ENCODE peak calls at places on chromosomes 2 and 18, in nine cellular contexts. V is astrocyte of the spinal cord, B is A549, L is RWPE1, C is GM23338, W is progenitor cell of endocrine pancreas, H is PC-3, Q is uterus, M is neural progenitor cell. S is an unnamed sample.

GRCh38 chr2:238700122-238700457 is 147.8 kb upstream of the TWIST2 start:
- DNase-seq in M (no peak), L (no peak), W (no peak), V (no peak), B (no peak), C (no peak), Q (peak), H (no peak), S (peak)

GRCh38 chr2:116490511-116491145 is 1323.9 kb upstream of the DDX18 start:
- DNase-seq in W (no peak), H (peak), L (no peak), B (no peak), C (no peak), M (no peak), V (peak), Q (no peak), S (no peak)

GRCh38 chr2:30433902-30434301 is 13.1 kb upstream of the LCLAT1 start:
- DNase-seq in M (no peak), C (peak), H (no peak), Q (no peak), L (no peak), W (no peak), V (peak), B (no peak), S (peak)

GRCh38 chr2:226690471-226691024 is 109.1 kb downstream of the IRS1 start:
- DNase-seq in C (no peak), Q (no peak), B (no peak), W (no peak), L (no peak), V (peak), H (no peak), M (no peak), S (no peak)

GRCh38 chr18:59124370-59124704 is 15.3 kb upstream of the SEC11C start:
- DNase-seq in B (no peak), V (no peak), W (no peak), Q (no peak), C (no peak), M (no peak), H (no peak), L (no peak), S (no peak)

GRCh38 chr2:134491796-134492441 is 226.9 kb downstream of the TMEM163 start:
- DNase-seq in W (no peak), B (peak), V (no peak), L (peak), Q (no peak), C (no peak), M (no peak), H (peak), S (no peak)

GRCh38 chr18:31197676-31198075 is 35.0 kb upstream of the DSC1 start:
- DNase-seq in V (no peak), B (no peak), C (no peak), H (peak), M (no peak), Q (no peak), W (no peak), L (peak), S (no peak)

GRCh38 chr2:177353084-177353483 is 39.5 kb upstream of the AGPS start:
- DNase-seq in M (no peak), B (no peak), V (peak), L (no peak), Q (peak), H (no peak), C (no peak), W (no peak), S (peak)

GRCh38 chr2:105283532-105283931 is 42.0 kb downstream of the GPR45 start:
- DNase-seq in B (no peak), H (no peak), C (no peak), L (no peak), Q (no peak), V (no peak), M (no peak), W (no peak), S (no peak)

GRCh38 chr2:105280281-105280680 is 38.7 kb downstream of the GPR45 start:
- DNase-seq in M (no peak), V (no peak), L (no peak), B (no peak), C (no peak), H (no peak), W (no peak), Q (no peak), S (no peak)

GRCh38 chr2:105274046-105274445 is 32.5 kb downstream of the GPR45 start:
- DNase-seq in L (no peak), C (no peak), M (no peak), W (no peak), H (no peak), Q (no peak), V (peak), B (no peak), S (no peak)

GRCh38 chr2:105278654-105279053 is 37.1 kb downstream of the GPR45 start:
- DNase-seq in Q (no peak), M (no peak), L (no peak), B (peak), C (peak), H (no peak), V (no peak), W (no peak), S (no peak)
- TF ChIP-seq CTCF in Q (no peak), M (peak), L (no peak), B (no peak), C (peak), H (peak), V (no peak), W (peak), S (no peak)

DNA sequence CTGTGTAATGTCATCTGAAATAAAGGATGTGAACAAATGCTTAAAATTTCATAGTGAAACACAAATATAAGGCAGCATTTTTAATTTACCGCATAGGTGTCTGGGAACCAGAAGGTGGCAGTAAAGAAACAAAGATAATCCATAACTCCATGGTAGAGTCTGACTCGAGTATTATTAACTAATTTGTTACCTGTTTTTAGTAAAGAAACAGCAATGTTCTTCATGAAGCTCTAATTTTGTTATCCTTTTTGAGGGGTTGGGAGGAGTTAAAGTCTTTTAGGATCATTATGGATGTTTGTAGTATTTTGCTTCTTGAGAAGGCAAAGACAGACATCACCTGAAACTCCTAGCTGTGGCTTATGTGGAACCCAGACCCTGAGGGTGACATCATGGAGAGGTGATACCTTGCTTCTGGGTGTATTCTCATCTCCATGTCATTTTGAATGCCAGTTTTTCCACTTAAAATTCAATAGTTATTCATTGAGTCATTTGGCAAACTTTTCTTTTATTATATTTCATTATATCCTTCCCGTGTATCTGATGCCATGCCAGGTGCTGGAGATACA is 286.2 kb upstream of the EPAS1 start:
- DNase-seq in V (peak), H (peak), Q (no peak), L (peak), B (peak), C (peak), W (no peak), M (peak), S (peak)
- TF ChIP-seq CTCF in V (peak), H (peak), Q (peak), L (peak), B (peak), C (peak), W (peak), M (peak), S (peak)

DNA sequence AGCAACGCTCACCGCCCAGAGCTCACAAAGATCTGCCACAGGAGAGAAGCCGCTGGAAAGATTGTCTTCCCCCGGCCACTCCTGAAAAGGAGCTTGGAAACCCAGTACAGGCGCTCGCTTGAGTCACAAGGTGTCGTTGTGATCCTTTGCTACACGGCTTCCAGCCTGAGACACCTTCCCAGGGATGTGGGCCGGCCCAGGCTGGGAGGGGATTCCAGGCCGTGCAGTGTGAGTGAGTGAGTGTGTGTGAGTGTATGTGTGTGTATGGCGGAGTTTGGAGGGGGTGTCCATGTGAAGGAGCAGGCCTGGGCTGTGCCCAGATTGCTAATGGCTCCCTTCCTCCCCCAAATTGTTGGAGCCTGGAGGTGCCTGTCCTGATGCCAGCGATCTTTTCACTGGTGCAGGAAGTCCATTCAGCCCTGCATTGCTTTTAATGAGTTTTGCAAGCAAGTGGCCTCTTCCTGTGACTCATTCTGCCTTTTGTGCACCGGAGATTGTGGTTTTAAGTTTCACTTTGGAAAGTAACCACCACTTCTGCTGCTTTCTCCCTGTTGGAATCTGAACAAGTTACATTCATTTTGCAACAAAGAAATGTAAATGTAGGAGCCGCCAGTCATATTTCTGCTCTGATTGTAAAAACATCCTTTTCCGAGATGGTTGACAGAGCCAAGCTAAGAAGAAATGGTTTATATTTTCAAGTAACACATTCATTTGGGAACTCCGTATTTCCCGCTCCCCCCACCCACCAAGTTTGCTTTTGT is 83.7 kb downstream of the LPIN1 start:
- DNase-seq in B (peak), M (peak), Q (peak), V (peak), W (peak), C (peak), L (peak), H (peak), S (peak)
- TF ChIP-seq CTCF in B (peak), M (peak), Q (peak), V (peak), W (peak), C (peak), L (peak), H (peak), S (peak)

DNA sequence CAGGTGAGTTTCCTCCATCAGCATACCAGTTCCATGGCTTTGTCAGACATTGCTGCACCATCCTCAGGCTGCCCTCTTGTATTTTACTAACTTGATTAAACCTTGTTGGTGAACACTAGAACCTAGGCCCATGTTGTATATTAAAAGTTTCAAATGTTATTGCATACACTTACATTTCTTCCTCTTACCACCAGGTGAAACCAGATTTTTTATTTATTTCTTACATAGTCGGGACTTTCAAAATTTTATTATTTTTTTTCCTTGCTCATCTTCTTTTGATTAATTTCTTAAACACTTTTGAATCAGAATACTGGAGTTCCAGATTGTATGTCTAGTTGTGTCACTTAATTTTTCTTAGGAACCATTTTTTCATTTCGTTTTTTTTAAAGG is 5.9 kb downstream of the CERS6 start:
- DNase-seq in L (no peak), V (no peak), B (no peak), W (no peak), Q (no peak), C (no peak), M (no peak), H (no peak), S (no peak)
- TF ChIP-seq CTCF in L (no peak), V (no peak), B (no peak), W (peak), Q (no peak), C (no peak), M (no peak), H (peak), S (no peak)

GRCh38 chr2:64260817-64261216 is 116.6 kb upstream of the PELI1 start:
- DNase-seq in L (no peak), M (peak), C (no peak), B (no peak), W (no peak), V (no peak), H (no peak), Q (no peak), S (no peak)
- TF ChIP-seq CTCF in L (no peak), M (no peak), C (no peak), B (no peak), W (no peak), V (no peak), H (no peak), Q (no peak), S (no peak)